ENCODE peak calls at places on chromosomes 3 and 15, in seven cellular contexts. X, O, N, V, Q, J and S are unnamed samples.

GRCh38 chr3:12832350-12833225 is 8.8 kb downstream of the RPL32 start:
- DNase-seq in X (no peak), O (no peak), N (no peak), V (no peak), Q (no peak), J (no peak), S (no peak)

GRCh38 chr15:25422021-25422420 is 16.8 kb downstream of the UBE3A start:
- DNase-seq in X (no peak), O (no peak), N (no peak), V (no peak), Q (no peak), J (no peak), S (no peak)

GRCh38 chr3:13299531-13300155 is 120.5 kb downstream of the NUP210 start:
- DNase-seq in X (no peak), O (no peak), N (no peak), V (no peak), Q (no peak), J (no peak), S (no peak)

GRCh38 chr3:155169221-155169620 is 89.1 kb downstream of the MME start:
- DNase-seq in X (no peak), O (no peak), N (no peak), V (no peak), Q (no peak), J (no peak), S (no peak)

GRCh38 chr3:155983834-155984474 is 113.5 kb downstream of the GMPS start:
- DNase-seq in X (no peak), O (no peak), N (no peak), V (no peak), Q (peak; percentile 30), J (no peak), S (no peak)

GRCh38 chr15:100929641-100930042 is 10.5 kb downstream of the LRRK1 start:
- DNase-seq in X (no peak), O (no peak), N (no peak), V (no peak), Q (no peak), J (no peak), S (no peak)

GRCh38 chr3:7333125-7333524 is 472.2 kb downstream of the GRM7 start:
- DNase-seq in X (no peak), O (no peak), N (no peak), V (no peak), Q (no peak), J (no peak), S (no peak)

GRCh38 chr15:61275451-61275850 is 46.3 kb upstream of the RORA start:
- DNase-seq in X (no peak), O (no peak), N (no peak), V (no peak), Q (no peak), J (no peak), S (no peak)

GRCh38 chr3:193704431-193704830 is 111.4 kb downstream of the OPA1 start:
- DNase-seq in X (no peak), O (no peak), N (no peak), V (no peak), Q (no peak), J (no peak), S (no peak)

GRCh38 chr3:29475854-29476253 is 195.0 kb downstream of the RBMS3 start:
- DNase-seq in X (no peak), O (no peak), N (no peak), V (no peak), Q (no peak), J (no peak), S (no peak)

GRCh38 chr15:74317820-74318375 is 49.5 kb downstream of the CYP11A1 start:
- DNase-seq in X (peak; percentile 84), O (no peak), N (peak; percentile 93), V (peak; percentile 81), Q (peak; percentile 87), J (no peak), S (peak; percentile 55)

GRCh38 chr15:23518104-23518503 is 47.4 kb upstream of the MKRN3 start:
- DNase-seq in X (no peak), O (no peak), N (no peak), V (no peak), Q (no peak), J (no peak), S (no peak)

GRCh38 chr15:29734917-29735572 is 87.2 kb downstream of the TJP1 start:
- DNase-seq in X (no peak), O (no peak), N (no peak), V (no peak), Q (peak; percentile 15), J (no peak), S (no peak)

GRCh38 chr3:30476373-30477082 is 129.9 kb upstream of the TGFBR2 start:
- DNase-seq in X (no peak), O (no peak), N (no peak), V (no peak), Q (peak; percentile 62), J (no peak), S (no peak)

GRCh38 chr3:83934208-83935150 is 1024.3 kb upstream of the CADM2 start:
- DNase-seq in X (no peak), O (no peak), N (no peak), V (no peak), Q (no peak), J (no peak), S (no peak)

GRCh38 chr3:31490502-31490901 is 42.2 kb upstream of the STT3B start:
- DNase-seq in X (no peak), O (no peak), N (no peak), V (no peak), Q (no peak), J (no peak), S (no peak)

GRCh38 chr3:77524467-77524866 is 484.6 kb downstream of the ROBO2 start:
- DNase-seq in X (no peak), O (no peak), N (no peak), V (no peak), Q (no peak), J (no peak), S (no peak)

DNA sequence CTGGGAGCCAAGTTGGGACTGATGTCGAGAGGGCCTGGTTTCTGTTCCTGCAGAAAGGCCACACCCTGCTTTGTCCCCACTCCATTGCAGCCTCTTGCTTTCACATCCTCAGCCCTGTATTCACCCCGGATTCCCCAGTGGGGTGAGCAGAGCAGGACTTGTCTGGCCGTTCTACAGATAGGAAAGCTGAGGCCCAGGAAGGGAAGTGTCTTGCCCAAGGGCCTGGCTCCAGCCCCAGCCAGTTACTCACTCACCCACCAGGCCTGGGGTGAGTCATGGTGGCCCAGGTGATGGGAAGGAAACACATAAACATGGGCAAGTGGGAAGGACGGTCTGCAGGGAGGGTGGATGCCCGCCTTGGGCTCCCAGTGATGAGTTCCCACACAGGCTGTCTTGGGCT is 6.1 kb upstream of the DUSP7 start:
- DNase-seq in X (no peak), O (no peak), N (peak; percentile 77), V (no peak), Q (peak; percentile 90), J (no peak), S (peak; percentile 98)
- TF ChIP-seq POLR2A in X (no peak), O (peak; percentile 22), N (no peak), V (no peak), Q (no peak), J (no peak), S (no peak)

DNA sequence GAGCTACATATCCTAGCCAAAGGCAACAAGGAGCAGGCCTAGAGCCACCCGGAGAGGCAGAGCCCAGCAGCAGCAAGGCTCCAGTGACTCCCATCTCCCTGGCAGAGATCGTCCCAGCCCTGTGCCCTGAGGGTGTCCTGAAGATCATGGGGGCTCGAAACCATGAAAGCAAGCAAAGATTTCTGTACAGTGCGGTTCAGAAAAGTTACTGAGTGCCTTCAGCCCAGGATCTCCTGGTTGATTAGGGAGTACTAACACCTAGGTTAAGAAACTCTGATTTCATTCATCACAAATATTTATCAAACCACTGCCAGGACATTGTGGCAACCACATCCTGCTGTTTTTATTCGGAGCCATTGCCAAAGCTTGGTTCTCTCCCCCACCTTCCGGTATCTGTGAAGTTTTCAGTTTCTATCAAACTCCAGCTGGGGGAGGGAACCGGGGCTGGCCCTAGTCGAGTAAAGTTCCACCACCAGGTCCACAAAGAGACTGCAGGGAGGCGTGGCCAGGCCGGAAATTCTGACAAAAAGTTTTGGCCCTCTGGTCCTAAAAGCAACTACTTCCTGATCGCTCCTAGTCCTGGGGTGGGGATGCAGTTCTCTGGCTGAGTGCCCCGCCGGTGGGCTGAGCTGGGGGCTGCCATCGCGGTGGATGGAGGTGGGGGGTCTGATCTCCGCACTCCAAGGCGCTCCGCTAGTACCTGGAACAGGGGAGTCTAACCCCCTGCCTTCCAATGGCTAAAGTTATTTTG is 1.2 kb downstream of the RAB43 start:
- DNase-seq in X (peak; percentile 88), O (peak; percentile 85), N (peak; percentile 90), V (peak; percentile 88), Q (peak; percentile 86), J (peak; percentile 63), S (peak; percentile 99)
- TF ChIP-seq POLR2A in X (peak; percentile 42), O (peak; percentile 83), N (peak; percentile 56), V (peak; percentile 18), Q (peak; percentile 58), J (no peak), S (peak; percentile 52)

DNA sequence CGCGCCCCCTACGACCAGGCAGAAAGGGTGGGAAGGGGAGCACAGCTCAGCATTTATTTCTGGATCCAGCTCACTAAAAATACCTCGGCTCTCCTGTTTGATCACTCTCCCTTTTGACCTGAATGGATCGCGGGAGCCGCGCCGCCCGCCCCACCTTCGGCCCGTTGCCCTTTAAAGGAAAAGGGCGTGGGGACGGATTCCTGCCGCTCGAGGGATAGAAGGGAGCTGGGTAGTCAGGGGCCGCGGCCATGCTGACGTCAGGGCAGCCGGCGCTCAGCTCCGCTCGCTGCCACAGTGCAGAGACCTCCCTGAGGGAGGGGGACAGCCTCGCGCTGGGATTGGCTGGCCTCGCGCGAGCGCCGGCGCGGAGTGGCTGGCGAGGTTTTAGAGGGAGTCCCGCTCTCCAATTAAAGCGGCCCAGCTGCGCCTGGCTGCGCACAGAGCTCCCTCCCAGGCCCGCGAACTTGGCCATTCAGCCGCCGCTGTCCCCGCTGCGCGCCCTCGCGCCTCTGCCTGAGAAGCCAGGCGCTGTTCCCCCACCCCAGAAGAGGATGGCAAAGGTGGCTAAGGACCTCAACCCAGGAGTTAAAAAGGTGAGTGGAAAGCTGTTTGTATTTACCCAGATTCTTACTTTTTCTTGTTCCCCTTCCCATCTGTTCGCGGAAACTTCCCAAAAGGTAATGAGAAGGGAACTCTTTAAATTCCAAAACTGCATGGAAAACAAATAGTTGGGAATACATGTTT is at the start of gene LMCD1:
- DNase-seq in X (peak; percentile 94), O (peak; percentile 74), N (peak; percentile 98), V (peak; percentile 94), Q (peak; percentile 95), J (peak; percentile 52), S (peak; percentile 81)
- TF ChIP-seq POLR2A in X (peak; percentile 81), O (peak; percentile 69), N (peak; percentile 89), V (peak; percentile 65), Q (peak; percentile 90), J (no peak), S (peak; percentile 24)

DNA sequence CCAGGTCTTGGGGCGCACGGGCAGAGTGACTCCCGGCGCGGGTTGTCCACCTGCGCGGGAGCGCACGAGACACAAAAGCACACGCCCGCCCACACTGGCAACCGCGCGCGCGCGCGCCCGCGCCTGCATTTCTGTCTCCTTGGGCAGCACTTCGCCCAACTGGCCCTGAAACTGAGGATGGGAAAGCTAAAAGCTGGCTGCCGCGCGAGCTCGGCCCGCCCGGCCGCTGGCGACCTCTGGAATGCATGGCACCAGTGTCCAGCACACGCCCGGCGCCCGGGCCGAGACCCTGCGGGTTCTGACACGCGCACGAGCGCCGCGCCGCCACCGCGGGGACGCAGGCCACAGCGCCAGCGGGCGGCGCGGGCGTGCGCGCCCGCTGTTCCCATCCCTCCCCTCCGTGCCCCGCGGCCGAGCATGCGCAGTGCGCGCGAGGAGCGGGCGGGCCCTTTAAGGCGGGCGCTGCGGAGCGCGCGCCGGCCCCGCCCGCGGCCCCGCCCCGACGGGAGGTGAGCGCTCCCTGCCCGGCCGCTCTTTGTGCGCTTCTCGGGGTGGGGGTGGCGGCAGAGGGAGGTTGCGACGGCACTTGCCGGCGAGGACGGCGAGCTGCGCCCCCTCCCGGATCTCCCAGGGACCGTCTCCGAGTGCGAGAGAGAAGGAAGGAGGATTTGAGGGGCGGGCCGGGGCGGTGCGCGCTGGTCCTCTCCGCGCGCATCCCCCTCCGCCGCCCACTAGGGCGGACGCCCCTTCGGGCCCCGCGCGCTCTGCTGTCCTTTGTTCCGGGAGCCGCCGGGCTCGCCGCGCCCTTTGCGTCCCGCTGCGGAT is 1.1 kb upstream of the MEX3B start:
- DNase-seq in X (peak; percentile 92), O (peak; percentile 93), N (peak; percentile 93), V (peak; percentile 95), Q (peak; percentile 92), J (peak; percentile 44), S (peak; percentile 83)
- TF ChIP-seq POLR2A in X (no peak), O (no peak), N (peak; percentile 66), V (peak; percentile 26), Q (peak; percentile 67), J (no peak), S (peak; percentile 42)